ENCODE peak calls at places on chromosomes 16 and 17, in four cellular contexts. One of them, this sample, is unnamed. For H3K36me3, the result is how much of the 10 kb centered on the place peaks cover.

GRCh38 chr17:16584273-16584995 is 15.4 kb upstream of the ZNF287 start:
- DNase-seq in thyroid gland: peak
- DNase-seq in left ventricle myocardium inferior: peak
- DNase-seq in PC-9: peak
- DNase-seq in this sample: peak

GRCh38 chr16:17972460-17972943 is 364.0 kb downstream of the NPIPA8 start:
- DNase-seq in thyroid gland: no peak
- DNase-seq in left ventricle myocardium inferior: no peak
- DNase-seq in PC-9: no peak
- DNase-seq in this sample: no peak

GRCh38 chr17:12402963-12403622 is 262.6 kb upstream of the MYOCD start:
- DNase-seq in thyroid gland: no peak
- DNase-seq in left ventricle myocardium inferior: no peak
- DNase-seq in PC-9: no peak
- DNase-seq in this sample: no peak

GRCh38 chr16:22262460-22262859 is 34.7 kb upstream of the POLR3E start:
- DNase-seq in thyroid gland: no peak
- DNase-seq in left ventricle myocardium inferior: no peak
- DNase-seq in PC-9: no peak
- DNase-seq in this sample: no peak

GRCh38 chr17:44385287-44386181 is 3.9 kb downstream of the ITGA2B start:
- DNase-seq in thyroid gland: peak
- DNase-seq in left ventricle myocardium inferior: peak
- DNase-seq in PC-9: peak
- DNase-seq in this sample: peak

GRCh38 chr16:50384500-50385122 is 15.8 kb upstream of the BRD7 start:
- DNase-seq in thyroid gland: no peak
- DNase-seq in left ventricle myocardium inferior: no peak
- DNase-seq in PC-9: no peak
- DNase-seq in this sample: no peak

GRCh38 chr17:81130385-81131288 is 34.7 kb upstream of the PVALEF start:
- DNase-seq in thyroid gland: no peak
- DNase-seq in left ventricle myocardium inferior: no peak
- DNase-seq in PC-9: no peak
- DNase-seq in this sample: no peak

GRCh38 chr16:22705799-22706198 is 108.2 kb upstream of the HS3ST2 start:
- DNase-seq in thyroid gland: no peak
- DNase-seq in left ventricle myocardium inferior: no peak
- DNase-seq in PC-9: no peak
- DNase-seq in this sample: no peak

GRCh38 chr17:81432873-81433451 is 37.7 kb downstream of the BAHCC1 start:
- DNase-seq in thyroid gland: peak
- DNase-seq in left ventricle myocardium inferior: no peak
- DNase-seq in PC-9: no peak
- DNase-seq in this sample: peak

GRCh38 chr16:12228607-12229499 is 252.3 kb downstream of the SNX29 start:
- DNase-seq in thyroid gland: peak
- DNase-seq in left ventricle myocardium inferior: peak
- DNase-seq in PC-9: peak
- DNase-seq in this sample: peak

GRCh38 chr16:80198995-80199299 is 341.8 kb upstream of the DYNLRB2 start:
- DNase-seq in thyroid gland: no peak
- DNase-seq in left ventricle myocardium inferior: no peak
- DNase-seq in PC-9: no peak
- DNase-seq in this sample: no peak

GRCh38 chr16:28846933-28847273 is 755 bp upstream of the TUFM start:
- DNase-seq in thyroid gland: no peak
- DNase-seq in left ventricle myocardium inferior: no peak
- DNase-seq in PC-9: no peak
- DNase-seq in this sample: no peak

GRCh38 chr17:58783380-58783779 is 27.7 kb downstream of the PPM1E start:
- DNase-seq in thyroid gland: no peak
- DNase-seq in left ventricle myocardium inferior: no peak
- DNase-seq in PC-9: no peak
- DNase-seq in this sample: no peak

GRCh38 chr17:49071106-49071505 is 61.5 kb upstream of the B4GALNT2 start:
- DNase-seq in thyroid gland: no peak
- DNase-seq in left ventricle myocardium inferior: no peak
- DNase-seq in PC-9: no peak
- DNase-seq in this sample: no peak

GRCh38 chr16:87543436-87544191 is 50.8 kb upstream of the ZCCHC14 start:
- DNase-seq in thyroid gland: no peak
- DNase-seq in left ventricle myocardium inferior: no peak
- DNase-seq in PC-9: no peak
- DNase-seq in this sample: no peak
- TF ChIP-seq CTCF in thyroid gland: no peak
- TF ChIP-seq CTCF in left ventricle myocardium inferior: no peak
- TF ChIP-seq CTCF in PC-9: no peak
- TF ChIP-seq CTCF in this sample: no peak

DNA sequence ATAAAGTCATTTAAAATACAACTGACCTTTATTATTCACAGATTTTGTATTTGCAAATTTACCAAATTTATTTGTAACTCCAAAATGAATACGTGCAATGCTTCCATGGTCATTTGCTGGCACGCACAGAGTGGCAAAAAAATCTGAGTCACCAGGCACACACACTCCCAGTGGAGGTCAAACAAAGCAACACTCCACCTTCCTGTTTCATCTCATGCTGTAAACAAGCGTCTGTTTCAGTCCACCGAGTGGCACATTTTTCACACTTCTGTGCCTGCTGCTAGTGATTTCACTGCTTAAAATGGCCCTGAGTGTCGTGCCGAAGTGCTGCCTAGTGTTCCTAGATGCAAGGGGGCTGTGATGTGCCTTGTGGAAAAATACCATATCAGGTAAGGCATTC is 17.8 kb upstream of the ITGAE start:
- DNase-seq in thyroid gland: no peak
- DNase-seq in left ventricle myocardium inferior: no peak
- DNase-seq in PC-9: no peak
- DNase-seq in this sample: no peak
- H3K36me3 ChIP-seq in thyroid gland: half or more
- H3K36me3 ChIP-seq in left ventricle myocardium inferior: half or more
- H3K36me3 ChIP-seq in PC-9: under half
- H3K36me3 ChIP-seq in this sample: under half

GRCh38 chr16:78663690-78664089 is 564.2 kb downstream of the WWOX start:
- DNase-seq in thyroid gland: no peak
- DNase-seq in left ventricle myocardium inferior: no peak
- DNase-seq in PC-9: no peak
- DNase-seq in this sample: no peak
- TF ChIP-seq CTCF in thyroid gland: no peak
- TF ChIP-seq CTCF in left ventricle myocardium inferior: no peak
- TF ChIP-seq CTCF in PC-9: no peak
- TF ChIP-seq CTCF in this sample: no peak

DNA sequence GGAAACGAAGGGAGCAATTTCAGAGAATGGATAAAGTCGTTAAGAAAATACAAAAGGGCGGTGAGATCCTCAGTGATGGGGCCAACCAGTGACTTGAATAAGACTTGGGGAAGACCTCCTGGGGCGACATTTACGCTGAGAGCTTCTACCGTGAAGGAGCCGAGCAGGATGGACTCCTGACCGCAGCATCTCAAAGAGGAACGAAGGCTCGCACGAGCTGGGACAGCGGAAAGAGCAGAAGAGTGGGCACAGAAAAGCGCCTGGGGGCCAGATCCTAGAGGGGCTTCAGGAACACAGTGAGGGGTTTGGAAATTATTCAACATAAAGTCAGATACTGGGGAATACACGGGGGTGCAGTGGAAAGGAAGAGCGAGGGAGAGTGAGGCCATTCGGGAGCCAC is 17.5 kb downstream of the ZNF750 start:
- DNase-seq in thyroid gland: no peak
- DNase-seq in left ventricle myocardium inferior: peak
- DNase-seq in PC-9: no peak
- DNase-seq in this sample: no peak
- H3K36me3 ChIP-seq in thyroid gland: under half
- H3K36me3 ChIP-seq in left ventricle myocardium inferior: under half
- H3K36me3 ChIP-seq in PC-9: under half
- H3K36me3 ChIP-seq in this sample: under half

GRCh38 chr17:80064696-80065095 is 28.3 kb downstream of the CCDC40 start:
- DNase-seq in thyroid gland: no peak
- DNase-seq in left ventricle myocardium inferior: no peak
- DNase-seq in PC-9: no peak
- DNase-seq in this sample: no peak
- TF ChIP-seq CTCF in thyroid gland: no peak
- TF ChIP-seq CTCF in left ventricle myocardium inferior: no peak
- TF ChIP-seq CTCF in PC-9: no peak
- TF ChIP-seq CTCF in this sample: no peak

GRCh38 chr17:63824362-63824761 is 2.9 kb upstream of the PSMC5 start:
- DNase-seq in thyroid gland: no peak
- DNase-seq in left ventricle myocardium inferior: no peak
- DNase-seq in PC-9: no peak
- DNase-seq in this sample: no peak

GRCh38 chr17:63820963-63821561 is 6.2 kb upstream of the PSMC5 start:
- DNase-seq in thyroid gland: no peak
- DNase-seq in left ventricle myocardium inferior: no peak
- DNase-seq in PC-9: no peak
- DNase-seq in this sample: no peak

GRCh38 chr17:63821809-63822208 is 5.4 kb upstream of the PSMC5 start:
- DNase-seq in thyroid gland: no peak
- DNase-seq in left ventricle myocardium inferior: no peak
- DNase-seq in PC-9: no peak
- DNase-seq in this sample: no peak

GRCh38 chr17:63822537-63822936 is 4.7 kb upstream of the PSMC5 start:
- DNase-seq in thyroid gland: no peak
- DNase-seq in left ventricle myocardium inferior: no peak
- DNase-seq in PC-9: no peak
- DNase-seq in this sample: no peak

DNA sequence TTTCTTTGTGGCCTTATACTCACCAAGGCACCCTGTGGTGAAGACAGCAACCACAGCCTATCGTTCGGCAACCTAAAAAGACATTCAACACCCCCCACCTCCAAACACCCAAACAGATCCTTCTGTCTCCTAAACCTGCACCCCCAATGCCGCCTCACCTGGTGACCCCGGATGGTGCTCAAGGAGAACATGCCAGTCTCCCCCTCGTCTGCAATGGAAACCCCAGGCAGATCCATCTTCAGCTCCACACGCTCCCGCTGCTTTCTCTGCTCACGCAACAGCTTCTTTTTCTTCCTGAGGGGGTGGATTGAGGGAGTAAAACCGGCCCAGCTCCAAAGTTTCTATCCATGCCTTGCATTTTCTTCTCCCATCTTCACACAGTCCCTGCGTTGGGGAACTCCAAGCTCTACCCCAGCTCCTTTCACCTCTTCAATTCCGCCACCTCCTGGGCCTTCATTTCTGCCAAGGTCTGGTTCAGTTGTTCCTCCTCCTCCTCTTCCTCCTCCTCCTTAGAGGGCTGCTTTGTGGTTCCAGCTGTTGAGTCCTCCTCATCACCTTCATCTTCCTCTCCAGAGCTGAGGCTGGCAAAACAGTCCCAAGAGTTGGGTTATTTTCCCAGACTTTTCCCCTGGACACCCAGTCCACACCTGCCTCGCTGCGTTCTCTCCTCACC is 3.4 kb upstream of the PSMC5 start:
- DNase-seq in thyroid gland: no peak
- DNase-seq in left ventricle myocardium inferior: no peak
- DNase-seq in PC-9: no peak
- DNase-seq in this sample: no peak
- H3K36me3 ChIP-seq in thyroid gland: half or more
- H3K36me3 ChIP-seq in left ventricle myocardium inferior: half or more
- H3K36me3 ChIP-seq in PC-9: half or more
- H3K36me3 ChIP-seq in this sample: under half

GRCh38 chr16:10577305-10578202 is 2.8 kb downstream of the EMP2 start:
- DNase-seq in thyroid gland: peak
- DNase-seq in left ventricle myocardium inferior: peak
- DNase-seq in PC-9: peak
- DNase-seq in this sample: no peak

GRCh38 chr16:10581507-10581906 is 1.1 kb upstream of the EMP2 start:
- DNase-seq in thyroid gland: no peak
- DNase-seq in left ventricle myocardium inferior: no peak
- DNase-seq in PC-9: no peak
- DNase-seq in this sample: no peak

GRCh38 chr16:10578474-10579316 is 1.7 kb downstream of the EMP2 start:
- DNase-seq in thyroid gland: peak
- DNase-seq in left ventricle myocardium inferior: peak
- DNase-seq in PC-9: peak
- DNase-seq in this sample: peak

GRCh38 chr16:10579575-10579964 is 828 bp downstream of the EMP2 start:
- DNase-seq in thyroid gland: no peak
- DNase-seq in left ventricle myocardium inferior: no peak
- DNase-seq in PC-9: no peak
- DNase-seq in this sample: no peak

DNA sequence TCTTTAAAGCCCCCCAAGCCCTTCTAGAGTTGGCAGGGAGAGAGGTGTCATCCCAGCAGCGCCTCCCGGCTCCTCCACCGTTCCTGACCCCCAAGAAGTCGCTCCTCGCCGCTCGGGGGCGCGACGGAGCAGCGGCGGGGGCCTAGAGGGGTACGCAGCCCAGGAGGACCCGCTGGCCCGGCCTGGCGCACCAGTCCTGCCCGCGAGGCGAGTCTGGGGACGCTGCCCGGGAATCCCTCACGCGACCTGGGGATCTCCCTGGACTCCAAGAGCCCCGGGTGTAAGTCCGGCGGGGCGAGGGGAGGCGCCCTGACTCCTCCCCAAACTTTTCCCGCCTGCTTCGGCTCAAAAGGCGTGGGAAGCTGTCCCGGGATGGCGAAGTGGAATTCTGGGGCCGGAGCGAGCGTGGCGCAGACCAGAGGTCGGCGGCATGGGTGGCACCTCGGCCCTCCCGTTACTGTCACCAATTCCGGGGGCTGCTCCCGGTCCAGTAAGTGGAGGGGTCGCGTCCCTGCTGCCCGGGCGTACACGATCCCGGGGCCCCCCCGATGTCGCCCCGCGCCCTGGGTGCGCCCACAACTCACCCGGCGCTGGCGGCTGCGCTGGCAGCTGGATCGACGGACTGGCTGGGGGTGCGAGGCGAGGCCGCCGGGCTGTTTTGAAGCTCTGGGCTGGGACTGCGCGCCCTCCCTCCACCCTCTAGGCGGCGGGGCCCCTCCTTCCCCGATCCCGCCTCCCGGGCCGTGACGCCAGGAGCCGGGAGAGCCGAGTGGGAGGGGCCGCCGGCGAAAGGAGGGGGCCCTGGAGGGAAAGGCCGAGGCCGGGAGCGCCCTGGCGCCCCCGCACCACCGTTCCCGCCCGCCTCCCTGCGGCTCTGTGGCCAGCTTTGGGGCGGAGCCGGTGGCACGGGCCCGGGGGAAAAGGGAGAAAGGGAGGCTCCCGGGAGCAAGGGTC is at the start of gene EMP2:
- DNase-seq in thyroid gland: peak
- DNase-seq in left ventricle myocardium inferior: peak
- DNase-seq in PC-9: peak
- DNase-seq in this sample: peak
- TF ChIP-seq CTCF in thyroid gland: no peak
- TF ChIP-seq CTCF in left ventricle myocardium inferior: peak
- TF ChIP-seq CTCF in PC-9: peak
- TF ChIP-seq CTCF in this sample: peak

This sample was measured in prostate gland.